ENCODE peak calls at places on chromosomes 2 and 18, in five cellular contexts. Q, T, Z, H and U are unnamed samples.

GRCh38 chr18:80159713-80160636 is 50.9 kb downstream of the ADNP2 start:
- DNase-seq in Q (no peak), T (peak), Z (peak), H (no peak), U (no peak)

GRCh38 chr2:238380785-238381184 is 45.9 kb upstream of the ASB1 start:
- DNase-seq in Q (no peak), T (peak), Z (no peak), H (peak), U (peak)

GRCh38 chr2:96985181-96985580 is 1.2 kb downstream of the FAM178B start:
- DNase-seq in Q (no peak), T (no peak), Z (peak), H (no peak), U (no peak)

GRCh38 chr2:119234021-119235019 is 10.7 kb downstream of the STEAP3 start:
- DNase-seq in Q (no peak), T (peak), Z (no peak), H (no peak), U (no peak)

GRCh38 chr2:74226648-74227213 is 28.3 kb downstream of the MTHFD2 start:
- DNase-seq in Q (peak), T (no peak), Z (no peak), H (no peak), U (no peak)

GRCh38 chr2:201697899-201698298 is 545 bp downstream of the MPP4 start:
- DNase-seq in Q (no peak), T (peak), Z (no peak), H (no peak), U (peak)

GRCh38 chr2:54520687-54521086 is 64.6 kb downstream of the SPTBN1 start:
- DNase-seq in Q (no peak), T (no peak), Z (no peak), H (no peak), U (peak)

GRCh38 chr2:169013628-169014026 is 17.5 kb downstream of the ABCB11 start:
- DNase-seq in Q (no peak), T (no peak), Z (no peak), H (no peak), U (no peak)

GRCh38 chr2:69514836-69515235 is 77.6 kb upstream of the NFU1 start:
- DNase-seq in Q (no peak), T (peak), Z (no peak), H (no peak), U (no peak)

GRCh38 chr2:70964596-70965386 is 13.6 kb upstream of the ANKRD53 start:
- DNase-seq in Q (peak), T (peak), Z (peak), H (peak), U (peak)

GRCh38 chr2:121626777-121627524 is 22.3 kb downstream of the CLASP1 start:
- DNase-seq in Q (peak), T (peak), Z (no peak), H (no peak), U (no peak)

GRCh38 chr2:27408601-27409320 is 630 bp downstream of the PPM1G start:
- DNase-seq in Q (no peak), T (peak), Z (no peak), H (no peak), U (peak)

GRCh38 chr2:9424447-9425164 is 1.2 kb downstream of the CPSF3 start:
- DNase-seq in Q (no peak), T (no peak), Z (no peak), H (no peak), U (no peak)

GRCh38 chr2:158339513-158339912 is 117.0 kb downstream of the CCDC148 start:
- DNase-seq in Q (no peak), T (no peak), Z (no peak), H (no peak), U (no peak)

GRCh38 chr2:164917296-164917903 is 37.9 kb downstream of the SLC38A11 start:
- DNase-seq in Q (peak), T (peak), Z (no peak), H (peak), U (no peak)

GRCh38 chr2:159084395-159085370 is 116.2 kb downstream of the TANC1 start:
- DNase-seq in Q (no peak), T (peak), Z (no peak), H (no peak), U (no peak)

GRCh38 chr2:229363126-229363814 is 92.2 kb upstream of the PID1 start:
- DNase-seq in Q (no peak), T (no peak), Z (no peak), H (no peak), U (no peak)

GRCh38 chr2:58620127-58620526 is 379.0 kb upstream of the FANCL start:
- DNase-seq in Q (no peak), T (peak), Z (no peak), H (no peak), U (no peak)

GRCh38 chr2:224027912-224028311 is 11.2 kb downstream of the SERPINE2 start:
- DNase-seq in Q (no peak), T (no peak), Z (no peak), H (no peak), U (no peak)

GRCh38 chr18:51857989-51858388 is 482.0 kb upstream of the DCC start:
- DNase-seq in Q (no peak), T (no peak), Z (no peak), H (no peak), U (no peak)

GRCh38 chr2:49225126-49225525 is 70.8 kb upstream of the FSHR start:
- DNase-seq in Q (no peak), T (no peak), Z (no peak), H (no peak), U (no peak)

GRCh38 chr18:44130365-44130942 is 550.2 kb upstream of the SETBP1 start:
- DNase-seq in Q (no peak), T (peak), Z (no peak), H (no peak), U (peak)

GRCh38 chr2:178193823-178194599 is at the start of gene OSBPL6:
- DNase-seq in Q (peak), T (peak), Z (peak), H (peak), U (peak)

GRCh38 chr2:14148186-14148585 is 484.3 kb upstream of the LRATD1 start:
- DNase-seq in Q (no peak), T (no peak), Z (no peak), H (no peak), U (no peak)

GRCh38 chr2:235765181-235765820 is 271.5 kb downstream of the AGAP1 start:
- DNase-seq in Q (no peak), T (no peak), Z (no peak), H (peak), U (peak)

GRCh38 chr2:223797811-223798721 is 39.3 kb downstream of the AP1S3 start:
- DNase-seq in Q (no peak), T (peak), Z (no peak), H (no peak), U (no peak)

GRCh38 chr18:79881695-79882094 is 69.8 kb downstream of the SLC66A2 start:
- DNase-seq in Q (no peak), T (no peak), Z (peak), H (no peak), U (no peak)

GRCh38 chr2:217471329-217471728 is 531.5 kb downstream of the TNS1 start:
- DNase-seq in Q (no peak), T (no peak), Z (no peak), H (no peak), U (no peak)

GRCh38 chr2:26640781-26641564 is at the start of gene CIB4:
- DNase-seq in Q (peak), T (no peak), Z (no peak), H (peak), U (no peak)

GRCh38 chr2:231198291-231199173 is at the start of gene ARMC9:
- DNase-seq in Q (peak), T (peak), Z (peak), H (no peak), U (peak)
- TF ChIP-seq POLR2A in Q (no peak), T (peak), Z (no peak), H (peak), U (peak)

GRCh38 chr18:3624818-3625716 is 175.1 kb downstream of the TGIF1 start:
- DNase-seq in Q (peak), T (peak), Z (no peak), H (peak), U (peak)
- TF ChIP-seq POLR2A in Q (no peak), T (no peak), Z (no peak), H (peak), U (no peak)

GRCh38 chr18:11860594-11861450 is 9.6 kb downstream of the CHMP1B start:
- DNase-seq in Q (no peak), T (no peak), Z (peak), H (no peak), U (no peak)

GRCh38 chr18:11861583-11862288 is 10.5 kb downstream of the CHMP1B start:
- DNase-seq in Q (no peak), T (no peak), Z (peak), H (no peak), U (no peak)

GRCh38 chr18:11859282-11859797 is 8.1 kb downstream of the CHMP1B start:
- DNase-seq in Q (no peak), T (no peak), Z (peak), H (no peak), U (no peak)

GRCh38 chr18:11857177-11857887 is 6.1 kb downstream of the CHMP1B start:
- DNase-seq in Q (peak), T (peak), Z (peak), H (peak), U (peak)

DNA sequence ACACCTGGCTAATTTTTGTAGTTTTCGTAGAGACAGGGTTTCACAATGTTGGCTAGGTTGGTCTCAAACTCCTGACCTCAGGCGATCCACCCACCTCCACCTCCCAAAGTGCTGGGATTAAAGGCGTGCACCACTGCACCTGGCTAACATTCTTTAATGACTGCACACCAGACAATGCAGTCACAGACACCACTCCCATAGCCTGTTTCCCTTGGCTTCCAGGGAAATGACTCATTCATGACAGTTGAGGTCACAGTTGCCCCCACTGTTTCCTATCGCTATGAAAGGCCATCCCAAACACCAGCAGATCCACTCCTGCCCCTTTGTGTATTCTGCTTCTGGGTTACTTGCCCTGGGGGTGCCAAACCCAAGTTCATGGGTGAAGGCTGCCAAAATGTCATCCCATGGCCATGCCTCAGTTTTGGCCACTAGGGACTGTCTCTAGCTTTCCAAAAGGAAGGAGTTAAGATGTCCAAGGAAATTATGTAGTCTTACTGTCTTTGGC is 8.7 kb downstream of the CHMP1B start:
- DNase-seq in Q (no peak), T (peak), Z (peak), H (peak), U (peak)
- TF ChIP-seq POLR2A in Q (no peak), T (no peak), Z (no peak), H (no peak), U (no peak)

GRCh38 chr2:221561770-221562169 is 10.3 kb downstream of the EPHA4 start:
- DNase-seq in Q (no peak), T (no peak), Z (no peak), H (no peak), U (no peak)

GRCh38 chr2:221563601-221564000 is 8.5 kb downstream of the EPHA4 start:
- DNase-seq in Q (no peak), T (no peak), Z (no peak), H (no peak), U (no peak)

GRCh38 chr2:221558107-221558506 is 14.0 kb downstream of the EPHA4 start:
- DNase-seq in Q (no peak), T (no peak), Z (no peak), H (no peak), U (no peak)

GRCh38 chr2:221567231-221567760 is 4.8 kb downstream of the EPHA4 start:
- DNase-seq in Q (no peak), T (no peak), Z (no peak), H (no peak), U (no peak)

GRCh38 chr2:221562226-221562625 is 9.9 kb downstream of the EPHA4 start:
- DNase-seq in Q (no peak), T (no peak), Z (no peak), H (no peak), U (no peak)
- TF ChIP-seq POLR2A in Q (no peak), T (no peak), Z (no peak), H (no peak), U (no peak)

DNA sequence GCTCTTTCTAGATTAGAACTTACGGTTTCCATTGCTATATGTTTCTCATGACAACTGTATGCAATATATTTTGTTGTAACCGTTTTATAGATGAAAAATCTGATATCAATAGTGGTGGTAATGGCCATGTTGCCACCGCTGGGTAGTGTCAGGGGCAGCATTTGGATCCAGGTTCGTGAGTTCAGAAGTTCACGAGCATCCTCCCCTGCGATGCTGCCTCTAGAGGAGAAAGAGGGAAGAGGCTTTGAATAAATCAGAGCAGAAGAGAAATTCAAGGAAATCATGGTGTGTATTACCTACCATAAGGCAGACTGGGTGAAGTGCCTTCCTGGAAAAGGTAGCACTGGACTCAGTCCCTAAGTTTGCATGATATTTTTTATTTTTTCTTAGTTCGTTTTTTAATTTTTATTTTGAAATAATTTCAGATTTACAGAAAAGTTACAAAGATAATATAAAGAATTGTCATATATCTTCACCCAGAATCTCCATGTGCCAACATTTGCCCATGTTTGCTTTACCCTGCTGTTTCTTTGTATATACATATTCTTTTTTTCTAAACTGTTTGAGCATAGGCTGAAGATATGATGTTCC is 3.3 kb upstream of the ZBTB7C start:
- DNase-seq in Q (no peak), T (peak), Z (no peak), H (peak), U (peak)
- TF ChIP-seq POLR2A in Q (no peak), T (no peak), Z (no peak), H (no peak), U (no peak)

GRCh38 chr2:130342533-130343275 is at the start of gene IMP4:
- DNase-seq in Q (peak), T (peak), Z (peak), H (peak), U (peak)
- TF ChIP-seq POLR2A in Q (no peak), T (peak), Z (no peak), H (peak), U (peak)